ENCODE peak calls at places on chromosomes 7 and 10, in eight cellular contexts. One of them, this sample, is unnamed.

GRCh38 chr10:51698473-51699063 is 827 bp downstream of the CSTF2T start:
- DNase-seq in fibroblast of lung: no peak
- DNase-seq in PC-9: no peak
- DNase-seq in neural progenitor cell: no peak
- DNase-seq in hepatocyte: no peak
- DNase-seq in endothelial cell of umbilical vein: no peak
- DNase-seq in mammary epithelial cell: no peak
- DNase-seq in astrocyte: no peak
- DNase-seq in this sample: no peak

GRCh38 chr10:132838346-132838970 is 52.5 kb upstream of the NKX6-2 start:
- DNase-seq in PC-9: no peak
- DNase-seq in hepatocyte: no peak
- DNase-seq in mammary epithelial cell: no peak
- DNase-seq in fibroblast of lung: no peak
- DNase-seq in endothelial cell of umbilical vein: no peak
- DNase-seq in astrocyte: no peak
- DNase-seq in neural progenitor cell: no peak
- DNase-seq in this sample: no peak

GRCh38 chr10:78197628-78198272 is 164.1 kb downstream of the RPS24 start:
- DNase-seq in endothelial cell of umbilical vein: no peak
- DNase-seq in astrocyte: no peak
- DNase-seq in PC-9: no peak
- DNase-seq in fibroblast of lung: no peak
- DNase-seq in neural progenitor cell: no peak
- DNase-seq in mammary epithelial cell: no peak
- DNase-seq in hepatocyte: no peak
- DNase-seq in this sample: no peak

GRCh38 chr10:85859859-85860258 is 506.7 kb downstream of the GRID1 start:
- DNase-seq in hepatocyte: no peak
- DNase-seq in neural progenitor cell: no peak
- DNase-seq in fibroblast of lung: no peak
- DNase-seq in endothelial cell of umbilical vein: no peak
- DNase-seq in mammary epithelial cell: no peak
- DNase-seq in astrocyte: no peak
- DNase-seq in PC-9: no peak
- DNase-seq in this sample: no peak

GRCh38 chr7:158840604-158841003 is 11.3 kb upstream of the ESYT2 start:
- DNase-seq in neural progenitor cell: no peak
- DNase-seq in PC-9: no peak
- DNase-seq in astrocyte: no peak
- DNase-seq in mammary epithelial cell: no peak
- DNase-seq in hepatocyte: no peak
- DNase-seq in fibroblast of lung: no peak
- DNase-seq in endothelial cell of umbilical vein: no peak
- DNase-seq in this sample: no peak

GRCh38 chr7:55140981-55141278 is 122.1 kb downstream of the EGFR start:
- DNase-seq in neural progenitor cell: no peak
- DNase-seq in mammary epithelial cell: no peak
- DNase-seq in PC-9: no peak
- DNase-seq in hepatocyte: no peak
- DNase-seq in endothelial cell of umbilical vein: no peak
- DNase-seq in astrocyte: no peak
- DNase-seq in fibroblast of lung: no peak
- DNase-seq in this sample: no peak

GRCh38 chr10:86461963-86462804 is 59.4 kb downstream of the WAPL start:
- DNase-seq in astrocyte: no peak
- DNase-seq in fibroblast of lung: no peak
- DNase-seq in neural progenitor cell: no peak
- DNase-seq in hepatocyte: no peak
- DNase-seq in mammary epithelial cell: no peak
- DNase-seq in endothelial cell of umbilical vein: no peak
- DNase-seq in PC-9: no peak
- DNase-seq in this sample: no peak

GRCh38 chr7:5429253-5429856 is 5.7 kb upstream of the TNRC18 start:
- DNase-seq in PC-9: peak
- DNase-seq in hepatocyte: peak
- DNase-seq in neural progenitor cell: peak
- DNase-seq in mammary epithelial cell: peak
- DNase-seq in endothelial cell of umbilical vein: peak
- DNase-seq in astrocyte: peak
- DNase-seq in fibroblast of lung: peak
- DNase-seq in this sample: no peak

DNA sequence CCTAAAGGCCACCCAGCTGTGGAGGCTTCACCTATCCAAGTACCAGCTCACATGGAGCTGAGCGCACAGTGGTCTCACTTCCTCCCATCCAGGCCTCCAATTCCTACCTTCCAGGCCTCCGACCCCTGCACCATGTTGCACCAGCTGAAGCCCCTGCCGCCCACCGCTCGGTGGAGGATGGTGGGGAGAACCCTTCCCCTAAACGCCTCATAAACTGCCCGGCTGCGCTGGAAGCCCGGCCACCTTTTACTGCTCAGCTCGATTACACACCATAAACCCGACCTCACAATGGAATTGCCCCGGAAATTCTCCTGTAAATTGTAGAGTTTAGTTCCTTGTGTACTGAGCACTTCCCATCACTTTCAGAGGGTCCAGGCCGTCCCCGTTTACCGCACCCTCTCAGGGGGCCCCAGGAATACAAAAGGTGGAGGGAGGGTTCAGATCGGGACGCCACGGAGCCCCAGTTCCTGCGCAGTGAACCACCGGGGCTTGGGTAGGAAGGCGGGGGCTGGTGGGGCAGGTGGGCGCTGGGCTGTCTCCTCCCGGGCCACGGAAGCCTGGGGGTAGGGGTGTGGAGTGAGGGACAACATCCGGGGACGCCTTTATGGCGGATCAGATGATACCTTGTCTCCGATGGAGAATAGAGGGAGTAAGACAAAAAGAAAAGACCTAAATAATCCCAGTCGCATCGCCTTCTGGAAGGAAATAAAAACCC is 1.4 kb upstream of the HOXA7 start:
- DNase-seq in PC-9: no peak
- DNase-seq in mammary epithelial cell: no peak
- DNase-seq in fibroblast of lung: no peak
- DNase-seq in astrocyte: no peak
- DNase-seq in endothelial cell of umbilical vein: no peak
- DNase-seq in neural progenitor cell: no peak
- DNase-seq in hepatocyte: no peak
- DNase-seq in this sample: no peak
- TF ChIP-seq EZH2 in PC-9: no peak
- TF ChIP-seq EZH2 in mammary epithelial cell: no peak
- TF ChIP-seq EZH2 in fibroblast of lung: no peak
- TF ChIP-seq EZH2 in astrocyte: peak
- TF ChIP-seq EZH2 in endothelial cell of umbilical vein: no peak
- TF ChIP-seq EZH2 in neural progenitor cell: peak
- TF ChIP-seq EZH2 in hepatocyte: peak
- TF ChIP-seq EZH2 in this sample: no peak

DNA sequence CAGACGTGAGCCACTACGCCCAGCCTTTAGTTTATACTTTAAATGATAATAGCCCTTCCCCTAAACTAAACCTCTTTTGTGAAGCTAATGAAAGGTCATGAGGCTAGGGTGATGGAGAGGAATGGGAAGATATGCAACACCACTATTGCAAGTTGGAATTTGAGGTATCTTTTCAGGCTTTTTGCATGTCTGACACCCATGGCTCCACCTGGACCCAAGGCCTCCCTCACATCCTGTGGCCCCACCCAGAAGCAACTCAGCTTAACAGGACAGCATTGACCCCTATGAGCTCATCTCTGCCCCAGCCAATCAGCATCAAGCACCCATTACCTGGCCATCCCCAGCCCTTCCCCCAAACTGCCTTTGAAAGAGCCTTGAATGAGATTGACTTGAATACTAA is 674.2 kb upstream of the NRP1 start:
- DNase-seq in endothelial cell of umbilical vein: no peak
- DNase-seq in fibroblast of lung: no peak
- DNase-seq in astrocyte: no peak
- DNase-seq in hepatocyte: no peak
- DNase-seq in PC-9: no peak
- DNase-seq in mammary epithelial cell: no peak
- DNase-seq in neural progenitor cell: no peak
- DNase-seq in this sample: no peak
- H3K4me3 ChIP-seq in endothelial cell of umbilical vein: no peak
- H3K4me3 ChIP-seq in fibroblast of lung: no peak
- H3K4me3 ChIP-seq in astrocyte: no peak
- H3K4me3 ChIP-seq in hepatocyte: no peak
- H3K4me3 ChIP-seq in PC-9: no peak
- H3K4me3 ChIP-seq in mammary epithelial cell: no peak
- H3K4me3 ChIP-seq in neural progenitor cell: no peak
- H3K4me3 ChIP-seq in this sample: no peak

GRCh38 chr7:105010538-105011523 is 3.2 kb upstream of the KMT2E start:
- DNase-seq in mammary epithelial cell: no peak
- DNase-seq in fibroblast of lung: peak
- DNase-seq in hepatocyte: peak
- DNase-seq in PC-9: no peak
- DNase-seq in endothelial cell of umbilical vein: peak
- DNase-seq in astrocyte: peak
- DNase-seq in neural progenitor cell: no peak
- DNase-seq in this sample: no peak
- H3K27ac ChIP-seq in mammary epithelial cell: peak
- H3K27ac ChIP-seq in fibroblast of lung: peak
- H3K27ac ChIP-seq in hepatocyte: peak
- H3K27ac ChIP-seq in PC-9: peak
- H3K27ac ChIP-seq in endothelial cell of umbilical vein: peak
- H3K27ac ChIP-seq in astrocyte: peak
- H3K27ac ChIP-seq in neural progenitor cell: no peak
- H3K27ac ChIP-seq in this sample: peak

DNA sequence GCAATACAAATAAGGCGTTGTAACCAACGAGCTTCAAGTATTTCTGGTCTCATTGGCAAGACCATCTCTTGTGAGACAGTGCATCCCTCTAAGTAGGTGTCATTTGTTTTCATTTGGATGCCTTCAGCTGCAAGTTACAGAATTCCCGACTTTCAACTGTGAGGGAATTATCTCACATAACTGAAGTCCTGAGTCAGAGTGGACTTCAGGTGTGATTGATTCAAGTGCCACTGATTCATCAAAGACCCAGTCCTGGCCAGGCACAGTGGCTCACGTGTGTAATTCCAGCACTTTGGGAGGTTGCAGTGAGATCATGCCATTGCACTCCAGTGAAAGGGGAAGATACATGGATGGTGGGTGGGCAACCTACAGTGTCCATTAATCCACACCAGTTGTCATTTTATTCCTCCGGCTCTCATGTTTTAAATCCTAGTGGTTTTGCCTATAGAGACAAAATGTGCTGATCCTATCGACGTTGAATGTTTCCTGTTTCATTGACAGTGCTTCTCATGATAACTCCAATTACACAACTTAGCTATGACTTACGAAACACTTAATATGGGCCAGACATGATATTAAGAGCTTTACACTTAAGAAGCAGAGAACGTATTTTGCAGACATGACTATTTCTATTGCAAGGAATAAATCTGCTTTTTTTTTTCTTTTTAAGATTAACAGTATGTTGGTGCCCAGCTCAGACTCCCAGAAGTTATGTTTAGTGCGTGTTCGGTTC is 268.0 kb downstream of the FRMD4A start:
- DNase-seq in fibroblast of lung: peak
- DNase-seq in endothelial cell of umbilical vein: no peak
- DNase-seq in mammary epithelial cell: no peak
- DNase-seq in astrocyte: peak
- DNase-seq in neural progenitor cell: no peak
- DNase-seq in hepatocyte: no peak
- DNase-seq in PC-9: no peak
- DNase-seq in this sample: no peak
- TF ChIP-seq EZH2 in fibroblast of lung: no peak
- TF ChIP-seq EZH2 in endothelial cell of umbilical vein: no peak
- TF ChIP-seq EZH2 in mammary epithelial cell: no peak
- TF ChIP-seq EZH2 in astrocyte: no peak
- TF ChIP-seq EZH2 in neural progenitor cell: no peak
- TF ChIP-seq EZH2 in hepatocyte: no peak
- TF ChIP-seq EZH2 in PC-9: no peak
- TF ChIP-seq EZH2 in this sample: no peak

GRCh38 chr10:3748484-3748883 is 36.5 kb downstream of the KLF6 start:
- DNase-seq in hepatocyte: no peak
- DNase-seq in astrocyte: no peak
- DNase-seq in mammary epithelial cell: no peak
- DNase-seq in fibroblast of lung: no peak
- DNase-seq in endothelial cell of umbilical vein: no peak
- DNase-seq in PC-9: no peak
- DNase-seq in neural progenitor cell: no peak
- DNase-seq in this sample: no peak

GRCh38 chr10:3750884-3751283 is 34.1 kb downstream of the KLF6 start:
- DNase-seq in mammary epithelial cell: no peak
- DNase-seq in fibroblast of lung: no peak
- DNase-seq in PC-9: no peak
- DNase-seq in endothelial cell of umbilical vein: no peak
- DNase-seq in neural progenitor cell: peak
- DNase-seq in astrocyte: no peak
- DNase-seq in hepatocyte: no peak
- DNase-seq in this sample: no peak

GRCh38 chr10:3749597-3750351 is 35.2 kb downstream of the KLF6 start:
- DNase-seq in PC-9: no peak
- DNase-seq in hepatocyte: peak
- DNase-seq in endothelial cell of umbilical vein: no peak
- DNase-seq in neural progenitor cell: no peak
- DNase-seq in fibroblast of lung: peak
- DNase-seq in mammary epithelial cell: no peak
- DNase-seq in astrocyte: peak
- DNase-seq in this sample: no peak

GRCh38 chr10:3749011-3749410 is 36.0 kb downstream of the KLF6 start:
- DNase-seq in neural progenitor cell: no peak
- DNase-seq in hepatocyte: no peak
- DNase-seq in PC-9: no peak
- DNase-seq in astrocyte: no peak
- DNase-seq in fibroblast of lung: no peak
- DNase-seq in mammary epithelial cell: no peak
- DNase-seq in endothelial cell of umbilical vein: no peak
- DNase-seq in this sample: no peak

DNA sequence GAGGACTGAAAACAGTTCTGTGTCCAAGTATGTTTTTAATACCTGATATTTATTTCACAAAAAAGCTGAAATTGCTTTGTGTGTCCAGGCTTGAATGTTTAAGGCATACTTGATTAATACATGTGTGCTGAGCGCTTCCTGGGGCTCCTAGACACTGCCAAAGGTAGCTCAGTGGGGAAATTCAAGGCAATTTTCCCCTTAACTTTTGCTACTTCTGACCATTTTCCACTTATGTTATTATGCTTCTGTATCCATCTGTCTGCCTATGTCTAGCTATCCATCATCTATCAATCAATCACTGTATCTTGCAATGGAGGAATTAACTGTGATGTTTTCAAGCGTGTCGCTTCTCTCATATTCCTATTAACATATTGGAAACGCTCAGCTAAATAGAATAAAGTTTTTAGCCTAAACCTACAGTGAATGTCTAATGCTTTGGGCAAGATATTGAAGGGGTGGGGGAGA is 34.6 kb downstream of the KLF6 start:
- DNase-seq in astrocyte: no peak
- DNase-seq in endothelial cell of umbilical vein: no peak
- DNase-seq in mammary epithelial cell: no peak
- DNase-seq in fibroblast of lung: no peak
- DNase-seq in hepatocyte: no peak
- DNase-seq in neural progenitor cell: no peak
- DNase-seq in PC-9: no peak
- DNase-seq in this sample: no peak
- H3K4me3 ChIP-seq in astrocyte: no peak
- H3K4me3 ChIP-seq in endothelial cell of umbilical vein: no peak
- H3K4me3 ChIP-seq in mammary epithelial cell: no peak
- H3K4me3 ChIP-seq in fibroblast of lung: no peak
- H3K4me3 ChIP-seq in hepatocyte: no peak
- H3K4me3 ChIP-seq in neural progenitor cell: no peak
- H3K4me3 ChIP-seq in PC-9: no peak
- H3K4me3 ChIP-seq in this sample: no peak

GRCh38 chr10:3380392-3381050 is 207.9 kb upstream of the PITRM1 start:
- DNase-seq in astrocyte: no peak
- DNase-seq in fibroblast of lung: no peak
- DNase-seq in mammary epithelial cell: no peak
- DNase-seq in neural progenitor cell: no peak
- DNase-seq in PC-9: no peak
- DNase-seq in endothelial cell of umbilical vein: no peak
- DNase-seq in hepatocyte: no peak
- DNase-seq in this sample: no peak
- H3K27ac ChIP-seq in astrocyte: no peak
- H3K27ac ChIP-seq in fibroblast of lung: no peak
- H3K27ac ChIP-seq in mammary epithelial cell: no peak
- H3K27ac ChIP-seq in neural progenitor cell: no peak
- H3K27ac ChIP-seq in PC-9: no peak
- H3K27ac ChIP-seq in endothelial cell of umbilical vein: no peak
- H3K27ac ChIP-seq in hepatocyte: no peak
- H3K27ac ChIP-seq in this sample: no peak